ENCODE peak calls at places on chromosomes 7 and 10, in six cellular contexts. S is IMR-90, W is H9, K is H1, H is neuronal stem cell, Q is mesenchymal stem cell. M is an unnamed sample.

GRCh38 chr7:55513849-55514248 is 58.5 kb downstream of the VOPP1 start:
- DNase-seq in H (no peak), K (no peak), W (no peak), S (no peak), Q (no peak), M (no peak)

GRCh38 chr10:132292972-132293415 is 14.8 kb downstream of the STK32C start:
- DNase-seq in W (no peak), S (no peak), K (no peak), H (no peak), Q (no peak), M (no peak)

GRCh38 chr7:8442814-8443304 is 9.4 kb downstream of the NXPH1 start:
- DNase-seq in K (no peak), Q (peak; percentile 62), S (no peak), H (peak; percentile 87), W (peak; percentile 90), M (peak; percentile 34)

GRCh38 chr7:142811154-142811737 is 40.5 kb downstream of the PRSS2 start:
- DNase-seq in S (peak; percentile 54), Q (peak; percentile 64), H (peak; percentile 41), W (no peak), K (no peak), M (no peak)

GRCh38 chr10:113709221-113709838 is 29.6 kb downstream of the CASP7 start:
- DNase-seq in Q (peak; percentile 92), S (peak; percentile 85), K (no peak), W (no peak), H (no peak), M (no peak)

GRCh38 chr10:110356628-110357245 is 52.0 kb upstream of the SMNDC1 start:
- DNase-seq in W (no peak), S (peak; percentile 94), K (no peak), Q (peak; percentile 87), H (no peak), M (peak; percentile 38)

GRCh38 chr7:116315293-116315692 is 105.0 kb downstream of the TES start:
- DNase-seq in W (no peak), K (no peak), Q (peak; percentile 73), H (no peak), S (peak; percentile 68), M (peak; percentile 75)

GRCh38 chr10:117719558-117719957 is 177.0 kb downstream of the EMX2 start:
- DNase-seq in Q (no peak), K (no peak), S (no peak), W (no peak), H (no peak), M (no peak)

GRCh38 chr10:78935697-78936407 is 132.9 kb upstream of the ZMIZ1 start:
- DNase-seq in H (no peak), S (no peak), K (no peak), Q (no peak), W (no peak), M (no peak)

GRCh38 chr10:19719320-19719719 is 96.9 kb upstream of the PLXDC2 start:
- DNase-seq in K (no peak), H (no peak), W (no peak), S (peak; percentile 87), Q (peak; percentile 79), M (no peak)

GRCh38 chr10:59991661-59992060 is 85.3 kb upstream of the CCDC6 start:
- DNase-seq in S (no peak), Q (peak; percentile 71), H (no peak), K (no peak), W (no peak), M (peak; percentile 33)

GRCh38 chr10:132162021-132162531 is 24.7 kb upstream of the DPYSL4 start:
- DNase-seq in H (no peak), K (no peak), S (no peak), Q (no peak), W (no peak), M (no peak)

GRCh38 chr7:123961731-123962130 is 36.7 kb downstream of the SPAM1 start:
- DNase-seq in K (no peak), S (no peak), H (no peak), Q (no peak), W (no peak), M (no peak)
- H2BK120ac ChIP-seq in K (no peak overlapping the region), S (no peak overlapping the region), H (no peak overlapping the region), Q (no peak overlapping the region), W (no peak overlapping the region), M (no peak overlapping the region)

DNA sequence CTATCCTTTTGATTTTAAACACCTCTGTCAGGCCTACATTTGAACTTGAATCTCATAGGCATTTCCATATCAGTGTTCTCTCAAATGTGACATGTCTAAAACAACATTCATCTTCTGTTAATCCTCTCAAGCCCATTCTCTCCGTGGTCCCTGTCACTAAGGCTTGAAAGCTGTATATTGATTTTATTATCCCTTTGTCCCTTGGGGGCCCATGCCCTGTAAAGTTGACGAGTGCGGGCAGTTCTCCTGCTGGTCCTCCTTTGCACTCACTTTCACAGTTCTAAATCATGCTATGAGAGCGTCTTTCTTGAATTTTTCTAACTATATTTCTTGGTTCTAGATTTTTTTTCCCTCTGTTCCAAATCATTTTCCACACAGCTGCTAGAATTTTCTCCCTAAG is 27.3 kb downstream of the GALNT11 start:
- DNase-seq in S (no peak), H (no peak), K (no peak), W (no peak), Q (no peak), M (no peak)
- H4K91ac ChIP-seq in S (no peak overlapping the region), H (no peak overlapping the region), K (no peak overlapping the region), W (no peak overlapping the region), Q (no peak overlapping the region), M (no peak overlapping the region)

GRCh38 chr7:93231264-93231663 is 902 bp upstream of the VPS50 start:
- DNase-seq in K (no peak), H (no peak), W (no peak), S (no peak), Q (no peak), M (peak; percentile 24)

GRCh38 chr7:93228302-93228701 is 2.0 kb upstream of the HEPACAM2 start:
- DNase-seq in S (peak; percentile 70), H (peak; percentile 31), W (no peak), Q (peak; percentile 68), K (no peak), M (peak; percentile 2)

GRCh38 chr7:93231799-93232672 is at the start of gene VPS50:
- DNase-seq in Q (peak; percentile 97), S (peak; percentile 93), K (peak; percentile 84), W (peak; percentile 98), H (peak; percentile 93), M (peak; percentile 97)

DNA sequence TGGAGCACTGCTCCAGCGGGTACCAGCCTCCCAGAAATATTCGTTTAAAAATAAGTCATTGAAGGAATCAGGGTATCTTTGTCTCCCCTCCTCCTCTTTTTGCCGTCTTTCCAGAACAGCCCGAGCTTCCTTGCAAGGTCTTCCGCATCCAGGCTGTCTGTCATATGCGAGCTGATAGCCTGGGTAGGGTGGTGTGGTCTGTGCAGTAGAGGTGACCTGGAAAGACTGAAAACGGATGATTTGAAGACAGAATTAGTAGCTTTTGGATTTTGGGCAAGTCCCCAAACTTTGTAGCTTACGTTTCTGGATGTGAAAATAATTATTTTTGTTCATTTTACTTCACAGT is 480 bp downstream of the VPS50 start:
- DNase-seq in W (no peak), Q (no peak), H (no peak), S (no peak), K (no peak), M (peak; percentile 30)
- H4K8ac ChIP-seq in W (no peak overlapping the region), Q (peak overlapping the region; percentile 74), H (no peak overlapping the region), S (peak overlapping the region; percentile 89), K (peak overlapping the region; percentile 84), M (peak overlapping the region; percentile 93)

GRCh38 chr7:118846977-118847376 is 622.5 kb downstream of the ANKRD7 start:
- DNase-seq in S (no peak), W (no peak), Q (no peak), K (no peak), H (no peak), M (no peak)

GRCh38 chr7:118844748-118845147 is 620.2 kb downstream of the ANKRD7 start:
- DNase-seq in H (no peak), W (no peak), K (no peak), S (no peak), Q (no peak), M (no peak)

GRCh38 chr7:118843456-118843855 is 619.0 kb downstream of the ANKRD7 start:
- DNase-seq in K (no peak), W (no peak), Q (no peak), H (no peak), S (no peak), M (no peak)

DNA sequence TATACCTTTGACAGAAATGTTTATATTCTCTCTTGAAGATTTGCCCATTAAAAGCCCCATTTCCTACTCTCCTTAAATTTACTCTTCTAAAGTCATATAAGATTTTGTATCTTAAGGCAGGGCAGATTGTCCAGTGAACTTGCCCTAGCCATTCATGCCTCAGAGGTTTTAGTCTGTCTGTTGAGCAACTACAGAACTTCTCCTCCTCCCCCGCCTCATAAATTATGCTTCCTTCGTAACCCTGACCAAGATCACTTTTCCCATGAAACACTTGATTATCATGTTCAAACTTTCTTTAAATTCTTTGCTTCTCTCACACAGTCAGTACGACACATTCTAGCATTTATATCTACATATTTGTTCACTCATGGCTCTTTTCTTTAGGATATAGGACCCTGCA is 621.3 kb downstream of the ANKRD7 start:
- DNase-seq in Q (no peak), S (no peak), K (no peak), W (no peak), H (no peak), M (no peak)
- H2BK120ac ChIP-seq in Q (no peak overlapping the region), S (no peak overlapping the region), K (no peak overlapping the region), W (no peak overlapping the region), H (no peak overlapping the region), M (no peak overlapping the region)

M was measured in trophoblast cell.